ENCODE peak calls at places on chromosomes 12 and 14, in four cellular contexts. Y is body of pancreas; D is substantia nigra; A is CD8-positive, alpha-beta T cell. O is an unnamed sample.

GRCh38 chr14:70802379-70802778 is 6.9 kb downstream of the MAP3K9 start:
- DNase-seq in Y (no peak), A (no peak), D (no peak), O (no peak)

GRCh38 chr12:77841467-77842054 is 10.9 kb downstream of the NAV3 start:
- DNase-seq in A (no peak), Y (no peak), D (no peak), O (no peak)

GRCh38 chr12:58249610-58250009 is 308.2 kb downstream of the ATP23 start:
- DNase-seq in A (no peak), D (no peak), Y (no peak), O (no peak)

GRCh38 chr12:49043856-49044258 is 16.7 kb downstream of the KMT2D start:
- DNase-seq in Y (peak), D (no peak), A (peak), O (peak)

GRCh38 chr14:104881369-104881979 is 16.4 kb downstream of the CEP170B start:
- DNase-seq in D (no peak), Y (peak), A (no peak), O (no peak)

GRCh38 chr14:56341766-56342418 is 223.7 kb downstream of the PELI2 start:
- DNase-seq in D (no peak), Y (no peak), A (no peak), O (no peak)

GRCh38 chr12:553216-554000 is 93.7 kb downstream of the B4GALNT3 start:
- DNase-seq in Y (no peak), A (no peak), D (no peak), O (no peak)

GRCh38 chr12:18932715-18933114 is 194.8 kb downstream of the CAPZA3 start:
- DNase-seq in D (no peak), Y (no peak), A (no peak), O (no peak)

GRCh38 chr12:33669349-33669748 is 229.7 kb upstream of the SYT10 start:
- DNase-seq in D (no peak), A (no peak), Y (no peak), O (no peak)

GRCh38 chr12:41368006-41368405 is 179.9 kb downstream of the PDZRN4 start:
- DNase-seq in Y (no peak), A (no peak), D (no peak), O (no peak)

GRCh38 chr14:84655014-84655413 is 874.9 kb upstream of the FLRT2 start:
- DNase-seq in D (no peak), A (no peak), Y (no peak), O (no peak)

GRCh38 chr12:40827923-40828592 is 135.8 kb downstream of the CNTN1 start:
- DNase-seq in Y (no peak), A (no peak), D (no peak), O (no peak)

GRCh38 chr12:54415223-54415929 is 3.7 kb downstream of the ITGA5 start:
- DNase-seq in Y (peak), D (no peak), A (no peak), O (no peak)

GRCh38 chr12:5085896-5086295 is 42.2 kb downstream of the KCNA5 start:
- DNase-seq in D (no peak), Y (no peak), A (no peak), O (no peak)

GRCh38 chr12:98750511-98750910 is 105.4 kb downstream of the APAF1 start:
- DNase-seq in A (no peak), D (no peak), Y (no peak), O (peak)

GRCh38 chr12:111741235-111741812 is 25.4 kb upstream of the ALDH2 start:
- DNase-seq in D (no peak), Y (peak), A (no peak), O (no peak)

GRCh38 chr14:95533822-95534221 is 1.0 kb upstream of the GLRX5 start:
- DNase-seq in A (no peak), Y (no peak), D (no peak), O (no peak)

GRCh38 chr12:9364224-9365176 is 156.3 kb upstream of the PZP start:
- DNase-seq in D (no peak), Y (no peak), A (peak), O (no peak)

GRCh38 chr12:69682136-69682755 is 16.9 kb downstream of the BEST3 start:
- DNase-seq in D (no peak), A (no peak), Y (no peak), O (no peak)

GRCh38 chr12:18430425-18431048 is 169.2 kb downstream of the PIK3C2G start:
- DNase-seq in D (no peak), A (no peak), Y (peak), O (no peak)

GRCh38 chr14:101002738-101003137 is 99.2 kb upstream of the RTL1 start:
- DNase-seq in Y (no peak), A (no peak), D (no peak), O (no peak)

GRCh38 chr14:71355324-71356201 is 448.3 kb downstream of the PCNX1 start:
- DNase-seq in Y (peak), D (no peak), A (no peak), O (no peak)

GRCh38 chr14:24317141-24317927 is 6.0 kb downstream of the LTB4R start:
- DNase-seq in D (no peak), A (no peak), Y (no peak), O (no peak)

GRCh38 chr14:61566537-61567225 is 128.6 kb upstream of the HIF1A start:
- DNase-seq in D (no peak), Y (no peak), A (no peak), O (no peak)

GRCh38 chr14:55846852-55847471 is 267.0 kb downstream of the KTN1 start:
- DNase-seq in Y (peak), D (no peak), A (no peak), O (no peak)

GRCh38 chr12:46473634-46474201 is 101.1 kb upstream of the SLC38A2 start:
- DNase-seq in A (no peak), Y (peak), D (no peak), O (no peak)

GRCh38 chr12:102351326-102351725 is 129.0 kb downstream of the IGF1 start:
- DNase-seq in D (no peak), Y (no peak), A (no peak), O (no peak)

DNA sequence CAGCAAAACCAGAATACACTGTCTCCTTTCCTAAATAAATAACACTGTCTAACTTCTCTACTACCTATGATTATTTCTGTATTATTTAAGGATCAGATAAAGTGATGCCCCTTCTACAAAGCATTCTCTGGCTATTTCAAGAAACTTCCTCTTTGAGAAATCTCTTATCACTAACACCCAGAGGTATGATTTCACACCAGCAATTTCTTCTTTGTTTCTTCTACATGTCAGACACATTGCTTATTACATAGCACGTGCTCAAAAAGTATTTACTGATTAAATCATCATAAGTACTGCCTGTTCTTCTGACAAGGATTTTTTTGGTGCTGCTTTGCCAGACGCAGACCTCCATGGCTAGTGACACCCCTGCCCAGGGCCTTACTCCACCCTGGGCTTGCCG is 15.5 kb upstream of the HIGD1C start:
- DNase-seq in A (no peak), Y (no peak), D (no peak), O (no peak)
- H3K27ac ChIP-seq in A (no peak), Y (no peak), D (no peak), O (no peak)

DNA sequence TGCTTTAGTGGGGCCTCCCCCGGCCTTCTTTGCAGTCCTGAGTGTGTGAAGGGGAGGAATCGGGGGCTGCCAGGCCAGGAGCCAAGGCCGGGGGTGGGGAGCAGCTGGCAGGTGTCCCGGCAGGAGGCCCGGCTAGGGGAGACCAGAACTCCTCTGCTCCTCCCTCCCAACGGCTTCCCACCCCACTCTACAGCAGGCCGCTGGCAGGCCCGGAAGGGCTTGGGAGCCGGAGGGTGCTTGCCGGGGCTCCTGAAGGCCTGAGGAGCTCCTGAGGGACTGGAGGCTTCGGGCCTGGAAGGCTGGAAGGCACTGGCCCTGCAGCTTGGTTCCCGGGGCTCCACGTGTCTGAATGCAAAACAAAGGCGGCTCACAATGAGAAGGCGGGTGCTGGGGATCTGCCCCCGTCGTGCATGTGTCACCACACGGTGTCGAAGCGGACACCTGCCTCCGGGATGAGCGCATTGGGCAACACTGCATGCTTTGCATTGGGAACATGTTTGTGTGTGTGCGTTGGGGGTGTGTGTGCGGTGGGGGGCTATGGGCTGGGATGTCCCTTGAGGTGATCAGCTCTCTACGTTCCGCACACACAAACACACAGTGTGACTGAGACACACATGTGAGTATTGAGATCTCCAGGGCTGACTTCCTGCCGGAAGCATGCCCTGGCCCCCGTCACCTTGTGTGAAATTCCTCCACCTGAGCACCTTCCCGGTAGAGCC is 30.9 kb upstream of the ANKRD9 start:
- DNase-seq in Y (no peak), D (no peak), A (no peak), O (no peak)
- H3K27ac ChIP-seq in Y (no peak), D (no peak), A (no peak), O (no peak)

GRCh38 chr14:68819260-68819691 is 26.4 kb upstream of the ZFP36L1 start:
- DNase-seq in Y (no peak), A (no peak), D (no peak), O (no peak)

GRCh38 chr14:68822132-68822651 is 29.3 kb upstream of the ZFP36L1 start:
- DNase-seq in Y (no peak), D (no peak), A (no peak), O (no peak)

GRCh38 chr14:68820119-68820518 is 27.3 kb upstream of the ZFP36L1 start:
- DNase-seq in D (no peak), A (no peak), Y (no peak), O (no peak)

GRCh38 chr14:68820999-68821683 is 28.3 kb upstream of the ZFP36L1 start:
- DNase-seq in D (no peak), Y (no peak), A (no peak), O (no peak)

DNA sequence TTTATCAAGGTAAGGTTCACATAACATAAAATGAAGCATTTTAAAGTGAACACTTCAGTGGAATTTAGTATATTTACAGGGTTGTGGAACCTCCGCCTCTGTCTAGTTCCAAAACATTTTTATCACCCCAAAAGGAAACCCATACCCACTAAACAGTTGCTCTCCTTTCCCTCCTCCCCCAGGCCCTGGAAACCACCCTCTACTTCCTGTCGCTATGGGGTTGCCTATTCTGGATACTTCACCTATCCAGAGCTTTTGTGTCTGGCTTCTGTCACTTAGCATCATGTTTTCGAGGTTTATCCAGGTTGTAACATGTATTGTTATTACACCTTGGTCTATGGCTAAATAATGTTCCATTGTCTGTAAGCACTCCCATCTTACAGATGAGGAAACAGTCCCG is 27.7 kb upstream of the ZFP36L1 start:
- DNase-seq in Y (no peak), A (no peak), D (no peak), O (no peak)
- H3K27ac ChIP-seq in Y (no peak), A (no peak), D (no peak), O (no peak)

DNA sequence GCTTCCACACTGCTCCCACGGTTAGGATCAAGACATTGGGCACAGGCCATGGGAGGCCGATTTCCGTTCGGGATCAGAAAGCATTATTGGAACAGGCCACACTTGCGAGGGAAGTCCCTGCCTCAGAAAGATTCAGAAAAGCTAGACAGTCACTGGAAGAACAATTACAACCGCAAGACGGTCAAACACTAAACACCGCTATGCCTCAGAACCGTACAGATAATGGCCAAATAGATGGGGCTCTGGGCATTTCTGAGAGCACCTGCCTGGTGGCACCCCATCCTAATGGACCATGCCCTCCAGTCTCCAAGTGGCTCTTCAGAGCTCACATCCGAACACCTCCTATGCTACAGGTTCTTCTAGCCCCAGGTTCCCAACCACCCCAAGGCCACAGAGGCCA is 42.0 kb downstream of the SSH1 start:
- DNase-seq in A (no peak), Y (no peak), D (no peak), O (no peak)
- H3K27ac ChIP-seq in A (no peak), Y (no peak), D (no peak), O (no peak)

GRCh38 chr12:66733321-66733720 is 54.4 kb upstream of the GRIP1 start:
- DNase-seq in Y (no peak), D (no peak), A (no peak), O (no peak)

GRCh38 chr12:66739266-66739665 is 60.4 kb upstream of the GRIP1 start:
- DNase-seq in A (no peak), Y (no peak), D (no peak), O (no peak)

GRCh38 chr12:66735275-66735674 is 56.4 kb upstream of the GRIP1 start:
- DNase-seq in Y (no peak), D (no peak), A (no peak), O (no peak)

GRCh38 chr12:66733839-66734238 is 55.0 kb upstream of the GRIP1 start:
- DNase-seq in A (no peak), D (no peak), Y (no peak), O (no peak)
- H3K27ac ChIP-seq in A (no peak), D (no peak), Y (no peak), O (no peak)

GRCh38 chr12:65055874-65056273 is 65.2 kb downstream of the WIF1 start:
- DNase-seq in D (no peak), A (no peak), Y (no peak), O (no peak)

DNA sequence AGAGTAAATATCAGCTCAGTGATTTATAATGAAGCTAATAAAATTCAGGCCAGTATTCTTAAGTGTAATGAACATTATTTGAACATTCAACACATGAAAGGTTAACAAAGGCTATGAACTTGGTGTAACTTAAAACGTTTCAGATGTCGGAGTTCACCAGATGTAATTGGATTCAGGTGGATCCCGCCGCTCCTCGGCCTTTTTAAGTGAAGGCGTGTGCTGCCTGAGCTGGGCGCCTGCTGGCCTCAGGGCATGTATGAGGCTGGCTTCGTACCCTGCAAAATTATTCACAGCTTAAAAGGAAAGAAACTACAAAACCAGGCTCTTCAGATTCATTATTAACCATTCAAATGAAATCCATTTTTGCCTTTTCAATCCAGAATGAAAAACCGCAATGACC is 69.9 kb downstream of the WIF1 start:
- DNase-seq in A (no peak), Y (no peak), D (no peak), O (no peak)
- H3K27ac ChIP-seq in A (no peak), Y (no peak), D (no peak), O (no peak)

DNA sequence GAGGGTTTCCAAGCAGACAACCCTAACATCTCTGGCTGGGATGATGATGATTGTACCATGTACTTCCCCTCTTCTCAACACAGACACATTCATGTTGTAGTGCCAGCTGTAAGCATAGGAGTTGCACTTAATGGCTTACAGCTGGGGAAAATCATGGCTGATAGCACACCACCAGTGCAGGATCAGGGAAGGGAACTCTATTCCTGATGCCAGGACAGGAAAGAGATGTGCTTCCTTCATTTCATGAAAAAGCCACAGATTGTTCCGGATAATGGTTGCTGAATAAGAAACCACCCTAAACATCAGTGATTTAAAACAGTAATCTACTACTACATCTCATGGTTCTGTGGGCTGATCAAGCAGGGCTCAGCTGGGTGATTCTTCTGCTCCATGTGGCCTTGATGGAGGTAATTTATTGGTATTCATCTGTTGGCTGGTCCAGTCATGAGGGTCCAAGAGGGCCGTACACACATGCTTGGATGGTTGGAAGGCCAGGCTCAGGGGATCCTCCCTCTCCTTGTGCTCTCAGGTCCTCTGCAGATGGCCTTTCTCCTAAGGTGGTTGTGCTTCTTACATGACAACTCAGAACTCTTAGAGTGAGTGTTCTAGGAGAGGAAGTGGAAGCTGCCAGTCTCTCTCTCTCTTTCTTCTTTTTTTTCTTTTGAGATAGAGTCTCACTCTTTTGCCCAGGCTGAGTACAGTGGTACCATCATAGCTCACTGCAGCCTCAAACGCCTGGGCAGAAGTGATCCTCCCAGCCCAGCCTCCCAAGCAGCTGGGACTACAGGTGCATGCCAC is 16.5 kb downstream of the TRAF3 start:
- DNase-seq in A (no peak), D (no peak), Y (no peak), O (no peak)
- H3K27ac ChIP-seq in A (no peak), D (no peak), Y (no peak), O (no peak)